ENCODE peak calls at places on chromosomes 16 and 17, in six cellular contexts. R is NCI-H1694 treated with DMSO at 0.1 percent for 48 hours; M is HCEC 1CT; B is GM04504; K is T-cell; W is activated CD4-positive, alpha-beta T cell treated with anti-CD3 and anti-CD28 coated beads, Interleukin-2, amount 50 U/mL, for 4 hours. Z is an unnamed sample.

GRCh38 chr16:67447508-67448076 is 16.7 kb downstream of the HSD11B2 start:
- DNase-seq in W (peak; percentile 51), K (peak; percentile 34), M (peak; percentile 55), R (no peak), B (no peak), Z (no peak)

GRCh38 chr17:73349138-73349537 is 37.3 kb upstream of the CDC42EP4 start:
- DNase-seq in K (no peak), W (no peak), M (no peak), R (no peak), B (no peak), Z (no peak)

GRCh38 chr17:55492951-55493350 is 18.3 kb downstream of the SMIM36 start:
- DNase-seq in K (no peak), M (no peak), B (no peak), W (no peak), R (no peak), Z (no peak)

GRCh38 chr16:89135166-89135565 is 36.4 kb upstream of the CDH15 start:
- DNase-seq in R (no peak), W (no peak), B (no peak), K (no peak), M (no peak), Z (no peak)

GRCh38 chr17:62882878-62883277 is 74.8 kb upstream of the MARCHF10 start:
- DNase-seq in K (no peak), W (no peak), M (peak; percentile 34), B (peak; percentile 48), R (no peak), Z (no peak)

GRCh38 chr16:88533945-88534641 is 36.1 kb upstream of the ZC3H18 start:
- DNase-seq in B (no peak), W (peak; percentile 68), R (no peak), M (peak; percentile 75), K (peak; percentile 70), Z (no peak)

GRCh38 chr17:40110457-40110856 is 10.1 kb upstream of the NR1D1 start:
- DNase-seq in R (no peak), K (no peak), W (no peak), B (no peak), M (no peak), Z (no peak)

GRCh38 chr17:45022655-45023339 is 28.6 kb downstream of the DCAKD start:
- DNase-seq in R (peak; percentile 88), M (no peak), B (no peak), W (no peak), K (no peak), Z (no peak)

GRCh38 chr17:57739402-57740224 is 5.5 kb downstream of the CCDC182 start:
- DNase-seq in K (no peak), W (no peak), B (no peak), M (peak; percentile 25), R (peak; percentile 77), Z (no peak)

GRCh38 chr16:30867747-30868146 is 26.1 kb downstream of the BCL7C start:
- DNase-seq in B (no peak), W (no peak), R (no peak), K (no peak), M (peak; percentile 25), Z (no peak)

GRCh38 chr16:14600164-14600563 is 29.9 kb downstream of the PARN start:
- DNase-seq in R (no peak), W (no peak), B (peak; percentile 8), K (no peak), M (peak; percentile 18), Z (no peak)

GRCh38 chr17:10725262-10725661 is 4.6 kb downstream of the TMEM220 start:
- DNase-seq in B (no peak), W (no peak), M (no peak), K (no peak), R (no peak), Z (no peak)

GRCh38 chr17:47270946-47271705 is 17.5 kb downstream of the ITGB3 start:
- DNase-seq in R (no peak), B (no peak), M (no peak), K (no peak), W (no peak), Z (no peak)

GRCh38 chr16:49467540-49468372 is 94.2 kb downstream of the C16orf78 start:
- DNase-seq in R (no peak), K (no peak), W (no peak), B (no peak), M (no peak), Z (no peak)

GRCh38 chr17:43044024-43044423 is 19.0 kb downstream of the RND2 start:
- DNase-seq in M (no peak), B (no peak), W (no peak), K (no peak), R (no peak), Z (no peak)

GRCh38 chr16:20704281-20704680 is 6.8 kb upstream of the ACSM1 start:
- DNase-seq in R (no peak), K (no peak), M (no peak), W (no peak), B (no peak), Z (no peak)

GRCh38 chr16:4882261-4882632 is 35.0 kb downstream of the UBN1 start:
- DNase-seq in R (no peak), M (no peak), W (no peak), K (no peak), B (peak; percentile 54), Z (no peak)

GRCh38 chr17:46059457-46059856 is 60.4 kb downstream of the STH start:
- DNase-seq in K (no peak), B (no peak), M (no peak), R (no peak), W (no peak), Z (no peak)

GRCh38 chr16:3461120-3461519 is 17.6 kb downstream of the NAA60 start:
- DNase-seq in W (peak; percentile 20), M (no peak), K (peak; percentile 67), B (no peak), R (no peak), Z (no peak)